ENCODE peak calls at places on chromosomes 2 and 18, in five cellular contexts. One of them, this sample, is unnamed.

GRCh38 chr2:142100967-142101366 is 29.8 kb downstream of the LRP1B start:
- DNase-seq in breast epithelium: no peak
- DNase-seq in stomach: peak; percentile 32
- DNase-seq in GM12878: no peak
- DNase-seq in HL-60: no peak
- DNase-seq in this sample: no peak

GRCh38 chr2:236171213-236172201 is 3.3 kb upstream of the GBX2 start:
- DNase-seq in breast epithelium: no peak
- DNase-seq in stomach: no peak
- DNase-seq in GM12878: no peak
- DNase-seq in HL-60: no peak
- DNase-seq in this sample: no peak

GRCh38 chr2:12335185-12335584 is 381.6 kb upstream of the TRIB2 start:
- DNase-seq in breast epithelium: no peak
- DNase-seq in stomach: no peak
- DNase-seq in GM12878: no peak
- DNase-seq in HL-60: no peak
- DNase-seq in this sample: no peak

GRCh38 chr18:70423988-70424387 is 135.1 kb downstream of the SOCS6 start:
- DNase-seq in breast epithelium: peak; percentile 70
- DNase-seq in stomach: peak; percentile 55
- DNase-seq in GM12878: no peak
- DNase-seq in HL-60: no peak
- DNase-seq in this sample: no peak

GRCh38 chr18:63119647-63120046 is 199.9 kb downstream of the BCL2 start:
- DNase-seq in breast epithelium: no peak
- DNase-seq in stomach: no peak
- DNase-seq in GM12878: no peak
- DNase-seq in HL-60: peak; percentile 69
- DNase-seq in this sample: no peak

GRCh38 chr2:46394649-46395510 is 84.5 kb upstream of the TMEM247 start:
- DNase-seq in breast epithelium: no peak
- DNase-seq in stomach: no peak
- DNase-seq in GM12878: peak; percentile 4
- DNase-seq in HL-60: no peak
- DNase-seq in this sample: no peak

GRCh38 chr2:920999-921398 is 29.6 kb upstream of the SNTG2 start:
- DNase-seq in breast epithelium: no peak
- DNase-seq in stomach: no peak
- DNase-seq in GM12878: no peak
- DNase-seq in HL-60: no peak
- DNase-seq in this sample: no peak

GRCh38 chr2:157302492-157303099 is 23.0 kb downstream of the ERMN start:
- DNase-seq in breast epithelium: no peak
- DNase-seq in stomach: no peak
- DNase-seq in GM12878: peak; percentile 21
- DNase-seq in HL-60: peak; percentile 25
- DNase-seq in this sample: no peak

GRCh38 chr2:176447616-176448015 is 178.4 kb downstream of the MTX2 start:
- DNase-seq in breast epithelium: no peak
- DNase-seq in stomach: no peak
- DNase-seq in GM12878: no peak
- DNase-seq in HL-60: no peak
- DNase-seq in this sample: no peak

GRCh38 chr18:48013162-48013561 is 82.7 kb upstream of the SMAD2 start:
- DNase-seq in breast epithelium: no peak
- DNase-seq in stomach: no peak
- DNase-seq in GM12878: no peak
- DNase-seq in HL-60: no peak
- DNase-seq in this sample: no peak

GRCh38 chr2:30915485-30915884 is 108.2 kb upstream of the CAPN13 start:
- DNase-seq in breast epithelium: no peak
- DNase-seq in stomach: peak; percentile 30
- DNase-seq in GM12878: no peak
- DNase-seq in HL-60: peak; percentile 39
- DNase-seq in this sample: no peak

GRCh38 chr2:105634198-105634597 is 110.5 kb upstream of the NCK2 start:
- DNase-seq in breast epithelium: no peak
- DNase-seq in stomach: no peak
- DNase-seq in GM12878: no peak
- DNase-seq in HL-60: no peak
- DNase-seq in this sample: no peak

GRCh38 chr2:63053235-63053888 is 2.7 kb downstream of the OTX1 start:
- DNase-seq in breast epithelium: no peak
- DNase-seq in stomach: no peak
- DNase-seq in GM12878: no peak
- DNase-seq in HL-60: no peak
- DNase-seq in this sample: no peak

GRCh38 chr2:188986839-188987238 is 12.7 kb downstream of the COL3A1 start:
- DNase-seq in breast epithelium: no peak
- DNase-seq in stomach: no peak
- DNase-seq in GM12878: no peak
- DNase-seq in HL-60: no peak
- DNase-seq in this sample: no peak

GRCh38 chr2:40213616-40214015 is 238.3 kb downstream of the SLC8A1 start:
- DNase-seq in breast epithelium: no peak
- DNase-seq in stomach: no peak
- DNase-seq in GM12878: no peak
- DNase-seq in HL-60: no peak
- DNase-seq in this sample: no peak

GRCh38 chr2:230343747-230344146 is 16.8 kb downstream of the SP140L start:
- DNase-seq in breast epithelium: no peak
- DNase-seq in stomach: no peak
- DNase-seq in GM12878: no peak
- DNase-seq in HL-60: no peak
- DNase-seq in this sample: no peak

GRCh38 chr2:210617732-210618330 is 61.4 kb downstream of the CPS1 start:
- DNase-seq in breast epithelium: no peak
- DNase-seq in stomach: no peak
- DNase-seq in GM12878: no peak
- DNase-seq in HL-60: peak; percentile 41
- DNase-seq in this sample: peak; percentile 13

GRCh38 chr2:236052926-236053846 is 115.0 kb downstream of the GBX2 start:
- DNase-seq in breast epithelium: no peak
- DNase-seq in stomach: no peak
- DNase-seq in GM12878: no peak
- DNase-seq in HL-60: no peak
- DNase-seq in this sample: no peak

GRCh38 chr2:187435756-187436155 is 12.3 kb downstream of the CALCRL start:
- DNase-seq in breast epithelium: no peak
- DNase-seq in stomach: no peak
- DNase-seq in GM12878: no peak
- DNase-seq in HL-60: no peak
- DNase-seq in this sample: no peak

GRCh38 chr2:20433946-20434553 is 12.8 kb upstream of the RHOB start:
- DNase-seq in breast epithelium: no peak
- DNase-seq in stomach: peak; percentile 9
- DNase-seq in GM12878: no peak
- DNase-seq in HL-60: no peak
- DNase-seq in this sample: no peak

GRCh38 chr18:8912348-8913057 is 190.0 kb upstream of the NDUFV2 start:
- DNase-seq in breast epithelium: no peak
- DNase-seq in stomach: no peak
- DNase-seq in GM12878: no peak
- DNase-seq in HL-60: no peak
- DNase-seq in this sample: no peak

GRCh38 chr2:225013432-225014048 is 28.7 kb downstream of the DOCK10 start:
- DNase-seq in breast epithelium: no peak
- DNase-seq in stomach: no peak
- DNase-seq in GM12878: no peak
- DNase-seq in HL-60: no peak
- DNase-seq in this sample: no peak

GRCh38 chr2:57497489-57498096 is 549.0 kb upstream of the VRK2 start:
- DNase-seq in breast epithelium: no peak
- DNase-seq in stomach: peak; percentile 53
- DNase-seq in GM12878: peak; percentile 4
- DNase-seq in HL-60: peak; percentile 42
- DNase-seq in this sample: peak; percentile 28

GRCh38 chr2:68765739-68766377 is 31.2 kb downstream of the ARHGAP25 start:
- DNase-seq in breast epithelium: no peak
- DNase-seq in stomach: no peak
- DNase-seq in GM12878: no peak
- DNase-seq in HL-60: peak; percentile 58
- DNase-seq in this sample: no peak

GRCh38 chr2:204517154-204517553 is 28.1 kb upstream of the PARD3B start:
- DNase-seq in breast epithelium: no peak
- DNase-seq in stomach: no peak
- DNase-seq in GM12878: no peak
- DNase-seq in HL-60: no peak
- DNase-seq in this sample: no peak

DNA sequence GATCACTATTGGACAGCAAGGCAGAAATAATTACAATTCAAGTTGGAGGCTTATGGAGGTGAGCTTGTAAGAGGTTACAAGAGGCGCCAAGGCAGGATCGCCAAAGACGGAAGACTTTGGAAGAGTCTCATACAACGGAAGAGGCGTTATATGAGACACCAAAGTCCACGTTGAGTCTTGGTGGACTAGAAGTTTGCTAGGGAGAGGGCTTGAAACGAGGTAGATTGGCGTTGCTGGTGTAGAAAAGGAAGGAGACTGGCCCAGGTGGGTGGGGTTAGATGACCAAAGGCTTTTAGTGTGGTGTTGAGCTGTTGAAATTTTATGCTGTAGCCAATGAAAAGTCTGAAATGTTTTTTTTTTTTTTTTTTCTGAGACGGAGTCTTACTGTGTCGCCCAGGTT is 1.4 kb downstream of the MSH2 start:
- DNase-seq in breast epithelium: no peak
- DNase-seq in stomach: peak; percentile 17
- DNase-seq in GM12878: no peak
- DNase-seq in HL-60: peak; percentile 43
- DNase-seq in this sample: no peak
- TF ChIP-seq POLR2AphosphoS5 in breast epithelium: no peak
- TF ChIP-seq POLR2AphosphoS5 in stomach: no peak
- TF ChIP-seq POLR2AphosphoS5 in GM12878: no peak
- TF ChIP-seq POLR2AphosphoS5 in HL-60: no peak
- TF ChIP-seq POLR2AphosphoS5 in this sample: no peak

GRCh38 chr2:160402498-160402897 is 91.1 kb downstream of the RBMS1 start:
- DNase-seq in breast epithelium: no peak
- DNase-seq in stomach: no peak
- DNase-seq in GM12878: no peak
- DNase-seq in HL-60: peak; percentile 16
- DNase-seq in this sample: no peak

GRCh38 chr2:160405077-160405865 is 88.3 kb downstream of the RBMS1 start:
- DNase-seq in breast epithelium: no peak
- DNase-seq in stomach: no peak
- DNase-seq in GM12878: no peak
- DNase-seq in HL-60: no peak
- DNase-seq in this sample: no peak

GRCh38 chr2:160401895-160402294 is 91.7 kb downstream of the RBMS1 start:
- DNase-seq in breast epithelium: no peak
- DNase-seq in stomach: no peak
- DNase-seq in GM12878: no peak
- DNase-seq in HL-60: no peak
- DNase-seq in this sample: no peak

GRCh38 chr2:160399880-160400279 is 93.7 kb downstream of the RBMS1 start:
- DNase-seq in breast epithelium: no peak
- DNase-seq in stomach: no peak
- DNase-seq in GM12878: no peak
- DNase-seq in HL-60: no peak
- DNase-seq in this sample: no peak

DNA sequence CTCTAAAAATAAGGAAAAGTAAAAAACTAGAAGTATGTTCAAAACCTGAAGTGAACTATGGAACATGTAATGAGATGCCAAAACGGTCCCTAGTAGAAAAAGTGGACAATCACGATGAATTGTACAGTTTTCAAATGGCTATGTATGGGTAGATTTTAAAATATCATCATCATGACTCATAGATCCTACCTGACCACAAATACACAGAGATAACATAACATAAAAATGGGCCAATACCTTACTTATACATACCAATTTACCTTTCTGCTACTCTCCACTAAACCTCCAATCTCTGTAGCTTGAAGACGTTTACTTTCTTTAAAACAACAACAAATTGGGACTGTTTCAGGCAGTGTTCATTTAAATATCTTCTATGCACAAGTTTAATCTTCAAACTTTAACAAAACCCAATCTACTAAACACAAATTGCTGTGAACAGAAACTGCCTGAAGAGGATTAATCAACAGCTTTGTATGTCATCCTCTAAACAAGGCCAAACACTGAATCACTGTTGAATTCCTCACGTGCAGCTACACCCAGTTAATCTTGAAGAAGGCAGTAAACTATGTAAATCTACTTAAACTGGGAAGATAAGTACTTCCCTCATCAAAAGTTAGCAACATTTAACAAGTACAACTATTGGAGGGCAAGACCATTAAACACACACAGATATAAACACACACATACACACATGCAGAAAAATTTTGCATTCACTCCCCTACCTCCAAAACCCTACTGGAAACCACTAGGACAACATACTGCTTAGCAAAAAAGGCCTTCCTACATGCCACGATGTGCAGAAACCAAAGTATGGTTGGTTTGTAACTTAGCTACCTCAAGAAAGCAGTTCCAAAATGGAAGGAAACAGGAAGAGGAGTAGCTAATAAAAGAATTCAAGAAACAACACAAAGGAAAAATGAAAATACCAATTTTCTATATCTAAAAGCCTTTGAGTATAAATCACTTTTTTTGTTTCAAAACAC is 90.3 kb downstream of the RBMS1 start:
- DNase-seq in breast epithelium: no peak
- DNase-seq in stomach: no peak
- DNase-seq in GM12878: no peak
- DNase-seq in HL-60: no peak
- DNase-seq in this sample: no peak
- TF ChIP-seq POLR2AphosphoS5 in breast epithelium: no peak
- TF ChIP-seq POLR2AphosphoS5 in stomach: no peak
- TF ChIP-seq POLR2AphosphoS5 in GM12878: no peak
- TF ChIP-seq POLR2AphosphoS5 in HL-60: no peak
- TF ChIP-seq POLR2AphosphoS5 in this sample: no peak

DNA sequence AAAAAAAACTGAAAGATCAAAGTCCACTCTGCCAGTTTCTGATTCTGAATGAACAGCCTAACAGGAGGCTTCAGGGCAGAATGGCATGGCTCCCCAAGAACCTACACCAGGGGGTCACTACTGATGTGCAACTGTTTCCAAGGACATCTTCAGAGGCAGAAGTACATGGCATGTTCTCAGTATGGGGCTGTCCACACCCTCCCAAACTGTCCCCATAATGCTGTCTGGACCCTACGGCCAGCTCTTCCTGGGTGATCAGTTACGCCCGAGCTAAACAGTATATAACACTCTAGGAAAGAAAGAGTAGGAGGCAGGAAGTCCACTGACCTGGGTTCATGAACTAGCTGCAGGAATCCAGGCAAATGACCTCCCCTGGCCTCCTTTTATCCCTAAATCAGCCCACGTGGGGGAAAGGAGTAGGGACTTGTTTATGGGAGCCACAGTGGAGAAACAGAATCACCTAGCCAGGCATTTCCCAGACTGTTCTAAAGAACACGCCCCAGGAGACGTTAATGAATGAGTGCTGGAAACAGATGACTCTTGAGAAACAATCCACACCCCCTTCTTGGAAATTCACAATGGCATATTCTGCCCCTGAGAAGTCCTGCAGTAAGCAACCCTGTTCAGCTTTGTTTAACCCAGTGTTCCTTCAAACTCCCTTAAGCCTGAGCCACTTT is 2.5 kb downstream of the TMBIM1 start:
- DNase-seq in breast epithelium: no peak
- DNase-seq in stomach: no peak
- DNase-seq in GM12878: no peak
- DNase-seq in HL-60: no peak
- DNase-seq in this sample: no peak
- TF ChIP-seq POLR2AphosphoS5 in breast epithelium: peak; percentile 29
- TF ChIP-seq POLR2AphosphoS5 in stomach: peak; percentile 87
- TF ChIP-seq POLR2AphosphoS5 in GM12878: no peak
- TF ChIP-seq POLR2AphosphoS5 in HL-60: no peak
- TF ChIP-seq POLR2AphosphoS5 in this sample: no peak

GRCh38 chr2:48529189-48529588 is 765 bp upstream of the STON1 start:
- DNase-seq in breast epithelium: no peak
- DNase-seq in stomach: no peak
- DNase-seq in GM12878: no peak
- DNase-seq in HL-60: no peak
- DNase-seq in this sample: no peak
- TF ChIP-seq POLR2AphosphoS5 in breast epithelium: no peak
- TF ChIP-seq POLR2AphosphoS5 in stomach: peak; percentile 11
- TF ChIP-seq POLR2AphosphoS5 in GM12878: no peak
- TF ChIP-seq POLR2AphosphoS5 in HL-60: no peak
- TF ChIP-seq POLR2AphosphoS5 in this sample: no peak

This sample was measured in Panc1.